ENCODE peak calls at places on chromosomes 4 and X, in seven cellular contexts. P, Q, D, H, A, K and F are unnamed samples.

GRCh38 chr4:64539234-64539849 is 130.1 kb upstream of the TECRL start:
- DNase-seq in Q (peak; percentile 49), K (peak; percentile 37), D (peak; percentile 75), A (no peak), H (peak; percentile 74), P (peak; percentile 62), F (peak; percentile 18)

GRCh38 chrX:101397779-101398178 is 7.0 kb downstream of the RPL36A start:
- DNase-seq in K (no peak), D (peak; percentile 30), A (no peak), Q (no peak), H (peak; percentile 28), P (no peak), F (no peak)

GRCh38 chr4:151227731-151228130 is 49.2 kb upstream of the PRSS48 start:
- DNase-seq in A (peak; percentile 85), H (peak; percentile 57), K (peak; percentile 84), D (peak; percentile 97), P (peak; percentile 33), Q (peak; percentile 60), F (no peak)

GRCh38 chr4:15031993-15032660 is 29.8 kb downstream of the CPEB2 start:
- DNase-seq in H (no peak), P (no peak), K (peak; percentile 33), D (no peak), A (no peak), Q (no peak), F (no peak)

GRCh38 chr4:82044141-82044993 is 329.4 kb downstream of the HNRNPD start:
- DNase-seq in K (peak; percentile 77), H (peak; percentile 83), A (peak; percentile 71), Q (peak; percentile 66), P (peak; percentile 78), D (peak; percentile 84), F (peak; percentile 86)

GRCh38 chr4:57018930-57019329 is 40.2 kb downstream of the POLR2B start:
- DNase-seq in H (no peak), A (no peak), Q (no peak), P (no peak), K (no peak), D (peak; percentile 45), F (no peak)

GRCh38 chr4:128601992-128602695 is 207.4 kb upstream of the JADE1 start:
- DNase-seq in D (peak; percentile 85), Q (no peak), P (peak; percentile 54), A (no peak), H (no peak), K (no peak), F (no peak)

GRCh38 chr4:6727081-6727942 is 11.3 kb downstream of the BLOC1S4 start:
- DNase-seq in P (no peak), A (no peak), H (peak; percentile 44), Q (no peak), K (no peak), D (no peak), F (peak; percentile 77)

GRCh38 chr4:2795558-2796260 is 2.8 kb downstream of the SH3BP2 start:
- DNase-seq in K (no peak), A (peak; percentile 63), H (no peak), D (no peak), Q (peak; percentile 42), P (no peak), F (no peak)

GRCh38 chr4:75004755-75005668 is 72.1 kb downstream of the PARM1 start:
- DNase-seq in P (peak; percentile 85), D (no peak), H (no peak), Q (no peak), A (no peak), K (peak; percentile 24), F (no peak)

GRCh38 chrX:13085533-13085932 is 41.1 kb upstream of the FAM9C start:
- DNase-seq in A (no peak), D (no peak), Q (peak; percentile 81), H (no peak), K (no peak), P (no peak), F (no peak)

GRCh38 chr4:41763741-41764140 is 15.2 kb upstream of the PHOX2B start:
- DNase-seq in Q (no peak), K (no peak), P (no peak), A (no peak), D (no peak), H (no peak), F (no peak)

GRCh38 chr4:40058121-40058520 is 1.5 kb downstream of the N4BP2 start:
- DNase-seq in Q (no peak), P (no peak), H (peak; percentile 3), A (no peak), K (no peak), D (no peak), F (peak; percentile 38)

DNA sequence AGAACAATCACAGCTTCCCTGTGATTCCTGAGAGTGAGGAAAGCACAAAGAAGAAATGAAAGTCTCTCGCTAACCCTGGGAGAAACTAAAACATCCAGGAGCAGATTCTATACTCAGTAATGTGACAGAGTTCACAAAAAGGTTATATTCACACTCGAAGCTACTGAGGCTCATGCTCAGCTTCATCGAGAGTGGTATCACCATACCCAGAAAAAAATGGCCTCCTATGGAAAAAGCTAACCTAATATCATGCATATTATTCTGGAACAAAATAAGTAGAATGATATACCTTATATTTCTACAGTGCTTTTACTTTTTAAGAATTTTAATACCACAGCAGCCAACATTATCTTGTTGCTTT is 13.5 kb upstream of the CDKN2AIP start:
- DNase-seq in D (no peak), K (no peak), Q (no peak), A (no peak), P (no peak), H (no peak), F (no peak)
- H3K4me3 ChIP-seq in D (no peak overlapping the region), K (no peak overlapping the region), Q (no peak overlapping the region), A (no peak overlapping the region), P (no peak overlapping the region), H (no peak overlapping the region), F (no peak overlapping the region)

DNA sequence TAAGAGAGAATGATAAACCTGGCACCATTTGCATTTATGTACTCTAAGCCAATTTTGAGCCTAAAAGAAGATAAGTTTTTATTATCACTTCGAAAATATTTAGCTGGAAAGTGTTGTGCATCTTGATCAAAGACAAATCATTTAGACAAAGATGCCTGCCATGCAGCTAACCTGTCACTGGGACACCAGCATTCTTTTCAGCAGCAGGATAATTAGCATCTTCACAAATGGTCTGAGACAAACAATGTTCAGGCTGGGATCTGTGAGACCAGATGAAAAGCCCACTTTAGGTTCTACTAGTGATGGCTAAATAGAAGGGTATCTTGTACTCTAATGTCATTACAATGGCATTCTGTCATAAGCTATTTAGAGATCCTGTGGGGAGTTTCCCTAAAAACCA is 7.1 kb downstream of the PRDM8 start:
- DNase-seq in D (no peak), A (no peak), K (no peak), Q (no peak), H (no peak), P (no peak), F (no peak)
- H3K27me3 ChIP-seq in D (peaks cover 100% of the 10 kb centered on the region), A (no peaks in the 10 kb centered on the region), K (no peaks in the 10 kb centered on the region), Q (peaks cover 3% of the 10 kb centered on the region), H (peaks cover 56% of the 10 kb centered on the region), P (no peaks in the 10 kb centered on the region), F (peaks cover 100% of the 10 kb centered on the region)

GRCh38 chr4:168622600-168622999 is 125.7 kb downstream of the PALLD start:
- DNase-seq in H (no peak), A (no peak), P (no peak), D (no peak), K (no peak), Q (no peak), F (no peak)

GRCh38 chr4:168619266-168619631 is 122.4 kb downstream of the PALLD start:
- DNase-seq in P (no peak), A (no peak), D (no peak), H (no peak), Q (no peak), K (peak; percentile 43), F (no peak)

GRCh38 chr4:168621806-168622589 is 125.1 kb downstream of the PALLD start:
- DNase-seq in Q (no peak), H (no peak), A (no peak), D (peak; percentile 69), P (no peak), K (peak; percentile 95), F (no peak)

GRCh38 chr4:168615294-168615693 is 118.4 kb downstream of the PALLD start:
- DNase-seq in H (peak; percentile 36), A (no peak), Q (no peak), D (peak; percentile 74), P (no peak), K (no peak), F (no peak)

GRCh38 chr4:168618577-168619265 is 121.9 kb downstream of the PALLD start:
- DNase-seq in Q (no peak), A (no peak), K (peak; percentile 56), D (no peak), H (no peak), P (no peak), F (no peak)
- H3K4me3 ChIP-seq in Q (no peak overlapping the region), A (no peak overlapping the region), K (no peak overlapping the region), D (no peak overlapping the region), H (no peak overlapping the region), P (no peak overlapping the region), F (no peak overlapping the region)

GRCh38 chrX:120301497-120301896 is 9.8 kb downstream of the TMEM255A start:
- DNase-seq in K (peak; percentile 12), H (no peak), Q (no peak), P (no peak), D (no peak), A (no peak), F (no peak)
- H3K27me3 ChIP-seq in K (no peaks in the 10 kb centered on the region), H (no peaks in the 10 kb centered on the region), Q (no peaks in the 10 kb centered on the region), P (no peaks in the 10 kb centered on the region), D (no peaks in the 10 kb centered on the region), A (no peaks in the 10 kb centered on the region), F (peaks cover 6% of the 10 kb centered on the region)

DNA sequence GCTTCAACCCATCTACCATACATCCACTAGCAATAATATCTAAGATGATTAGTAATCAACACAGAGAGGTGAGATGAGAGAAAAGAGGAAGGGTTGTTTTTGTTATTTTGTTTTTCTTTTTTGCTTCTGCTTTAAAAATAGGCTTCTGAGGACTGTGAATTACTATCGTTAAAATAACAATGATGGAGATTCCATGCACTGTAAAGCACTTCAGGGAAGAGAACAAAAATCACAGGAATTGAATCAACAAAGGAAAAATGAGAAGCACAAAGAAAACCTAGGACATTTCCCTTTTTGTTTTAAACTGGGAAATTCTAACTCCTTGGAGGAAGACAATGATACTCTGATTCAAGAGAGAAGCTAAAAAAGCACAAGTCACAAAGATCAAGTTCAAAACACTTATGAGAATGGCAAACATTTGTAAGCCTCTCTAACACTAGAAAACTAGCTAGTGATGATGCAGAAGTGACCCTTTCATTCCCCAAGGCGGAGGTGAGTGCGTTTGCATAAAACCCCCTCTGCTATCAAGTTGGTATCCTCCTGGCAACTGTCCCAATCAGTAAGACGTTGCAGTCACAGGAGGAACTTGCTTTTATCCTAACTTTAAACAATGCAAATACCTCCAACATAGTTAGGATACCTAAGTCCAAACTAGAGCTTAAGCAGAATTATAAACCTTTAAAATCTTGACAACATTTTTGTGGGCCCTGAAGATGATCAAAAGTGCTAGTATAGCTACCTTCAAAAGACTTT is 308.5 kb downstream of the CAMK2D start:
- DNase-seq in P (no peak), K (no peak), Q (no peak), A (no peak), H (peak; percentile 93), D (peak; percentile 93), F (peak; percentile 16)
- H3K4me3 ChIP-seq in P (no peak overlapping the region), K (no peak overlapping the region), Q (no peak overlapping the region), A (no peak overlapping the region), H (no peak overlapping the region), D (no peak overlapping the region), F (no peak overlapping the region)